ENCODE peak calls at places on chromosome 7, in six cellular contexts. H is endothelial cell, R is AG09309, O is Kasumi-1, T is stromal cell of bone marrow, K is lower lobe of right lung. S is an unnamed sample.

GRCh38 chr7:108290344-108291134 is 160.4 kb upstream of the LAMB4 start:
- DNase-seq in H (no peak), R (no peak), O (no peak), T (no peak), K (no peak), S (no peak)

GRCh38 chr7:77353911-77354310 is 62.2 kb downstream of the GSAP start:
- DNase-seq in H (no peak), R (no peak), O (no peak), T (no peak), K (no peak), S (no peak)

GRCh38 chr7:15667999-15668398 is 18.5 kb downstream of the MEOX2 start:
- DNase-seq in H (no peak), R (no peak), O (no peak), T (no peak), K (no peak), S (no peak)

GRCh38 chr7:151023211-151023610 is 1.1 kb downstream of the ATG9B start:
- DNase-seq in H (no peak), R (no peak), O (no peak), T (no peak), K (no peak), S (no peak)

GRCh38 chr7:37494940-37495339 is 46.3 kb upstream of the ELMO1 start:
- DNase-seq in H (no peak), R (no peak), O (peak), T (no peak), K (no peak), S (no peak)

GRCh38 chr7:150974468-150975391 is 3.4 kb downstream of the KCNH2 start:
- DNase-seq in H (peak), R (no peak), O (peak), T (no peak), K (no peak), S (peak)

GRCh38 chr7:120709931-120710330 is 148.0 kb downstream of the TSPAN12 start:
- DNase-seq in H (no peak), R (no peak), O (no peak), T (no peak), K (no peak), S (no peak)

GRCh38 chr7:19621740-19622139 is 87.1 kb downstream of the POLR1F start:
- DNase-seq in H (no peak), R (no peak), O (no peak), T (peak), K (no peak), S (no peak)

GRCh38 chr7:116843373-116843772 is 19.0 kb upstream of the CAPZA2 start:
- DNase-seq in H (no peak), R (no peak), O (peak), T (no peak), K (peak), S (no peak)

GRCh38 chr7:80967536-80968297 is 48.9 kb upstream of the SEMA3C start:
- DNase-seq in H (no peak), R (no peak), O (no peak), T (no peak), K (no peak), S (no peak)

GRCh38 chr7:139452948-139453672 is 30.4 kb downstream of the KLRG2 start:
- DNase-seq in H (no peak), R (peak), O (no peak), T (no peak), K (no peak), S (no peak)

GRCh38 chr7:107152011-107152410 is 16.8 kb upstream of the HBP1 start:
- DNase-seq in H (no peak), R (no peak), O (no peak), T (peak), K (no peak), S (no peak)

GRCh38 chr7:12754179-12754578 is 66.7 kb downstream of the ARL4A start:
- DNase-seq in H (no peak), R (no peak), O (no peak), T (no peak), K (no peak), S (no peak)

GRCh38 chr7:2732959-2733584 is 45.1 kb downstream of the AMZ1 start:
- DNase-seq in H (no peak), R (no peak), O (peak), T (peak), K (no peak), S (peak)

GRCh38 chr7:134546903-134547737 is 1.8 kb upstream of the AKR1B15 start:
- DNase-seq in H (peak), R (peak), O (peak), T (peak), K (peak), S (peak)

GRCh38 chr7:50667338-50667737 is 102.1 kb upstream of the DDC start:
- DNase-seq in H (no peak), R (no peak), O (no peak), T (peak), K (no peak), S (peak)

GRCh38 chr7:102152672-102153585 is 133.7 kb upstream of the SH2B2 start:
- DNase-seq in H (peak), R (peak), O (no peak), T (peak), K (no peak), S (peak)

GRCh38 chr7:155560982-155561686 is 14.8 kb upstream of the CNPY1 start:
- DNase-seq in H (no peak), R (no peak), O (no peak), T (no peak), K (no peak), S (no peak)

GRCh38 chr7:116988363-116988989 is 35.2 kb downstream of the ST7 start:
- DNase-seq in H (no peak), R (no peak), O (peak), T (no peak), K (no peak), S (no peak)

GRCh38 chr7:33998487-33998886 is 93.1 kb downstream of the BMPER start:
- DNase-seq in H (no peak), R (no peak), O (no peak), T (peak), K (no peak), S (peak)

GRCh38 chr7:140041626-140042385 is 20.9 kb downstream of the PARP12 start:
- DNase-seq in H (no peak), R (no peak), O (no peak), T (no peak), K (no peak), S (no peak)

GRCh38 chr7:125934539-125934938 is 1004.9 kb upstream of the POT1 start:
- DNase-seq in H (no peak), R (no peak), O (no peak), T (no peak), K (no peak), S (no peak)

GRCh38 chr7:749121-749520 is 22.0 kb upstream of the PRKAR1B start:
- DNase-seq in H (no peak), R (no peak), O (no peak), T (no peak), K (peak), S (peak)

GRCh38 chr7:73707045-73707631 is 12.3 kb downstream of the STX1A start:
- DNase-seq in H (no peak), R (no peak), O (peak), T (no peak), K (peak), S (peak)

GRCh38 chr7:75038508-75038907 is 35.1 kb downstream of the RCC1L start:
- DNase-seq in H (peak), R (no peak), O (no peak), T (no peak), K (no peak), S (no peak)

GRCh38 chr7:151735854-151736402 is 141.0 kb downstream of the PRKAG2 start:
- DNase-seq in H (no peak), R (no peak), O (no peak), T (no peak), K (no peak), S (peak)

GRCh38 chr7:699260-700170 is 27.0 kb upstream of the DNAAF5 start:
- DNase-seq in H (no peak), R (no peak), O (no peak), T (no peak), K (no peak), S (no peak)

S was measured in left ventricle myocardium superior.